ENCODE peak calls at places on chromosomes 7 and 10, in six cellular contexts. H is choroid plexus epithelial cell, Y is IMR-90, R is bronchial epithelial cell, P is AG04449, V is fibroblast of mammary gland. K is an unnamed sample.

GRCh38 chr7:103025341-103025740 is 49.3 kb downstream of the FBXL13 start:
- DNase-seq in H (no peak), Y (no peak), V (no peak), R (no peak), P (no peak), K (no peak)

GRCh38 chr7:73520673-73521635 is 1.1 kb downstream of the BAZ1B start:
- DNase-seq in Y (peak), R (peak), P (no peak), V (peak), H (peak), K (no peak)

GRCh38 chr7:28272461-28272877 is 91.9 kb upstream of the JAZF1 start:
- DNase-seq in P (peak), V (peak), Y (peak), H (peak), R (peak), K (no peak)

GRCh38 chr7:153061913-153062528 is 302.5 kb downstream of the ACTR3B start:
- DNase-seq in Y (no peak), H (no peak), V (no peak), P (no peak), R (no peak), K (no peak)

GRCh38 chr7:18221377-18222290 is 194.0 kb upstream of the PRPS1L1 start:
- DNase-seq in P (no peak), V (peak), R (no peak), Y (peak), H (peak), K (no peak)

GRCh38 chr7:132380065-132380464 is 196.2 kb downstream of the PLXNA4 start:
- DNase-seq in R (no peak), Y (no peak), P (no peak), V (peak), H (no peak), K (peak)

GRCh38 chr7:132519936-132520335 is 56.3 kb downstream of the PLXNA4 start:
- DNase-seq in R (no peak), P (no peak), Y (no peak), H (no peak), V (no peak), K (peak)

GRCh38 chr7:41508755-41509154 is 194.1 kb downstream of the INHBA start:
- DNase-seq in P (no peak), V (no peak), Y (no peak), H (peak), R (peak), K (no peak)

GRCh38 chr7:122304604-122304975 is at the start of gene FEZF1:
- DNase-seq in V (no peak), P (no peak), H (no peak), Y (no peak), R (peak), K (no peak)

GRCh38 chr7:92698237-92698841 is 108.1 kb upstream of the FAM133B start:
- DNase-seq in V (peak), P (peak), H (peak), R (peak), Y (peak), K (no peak)

GRCh38 chr7:39971924-39972323 is 21.9 kb downstream of the CDK13 start:
- DNase-seq in H (no peak), Y (no peak), R (no peak), P (no peak), V (no peak), K (no peak)
- TF ChIP-seq CTCF in H (no peak), Y (no peak), R (no peak), P (no peak), V (no peak), K (no peak)

DNA sequence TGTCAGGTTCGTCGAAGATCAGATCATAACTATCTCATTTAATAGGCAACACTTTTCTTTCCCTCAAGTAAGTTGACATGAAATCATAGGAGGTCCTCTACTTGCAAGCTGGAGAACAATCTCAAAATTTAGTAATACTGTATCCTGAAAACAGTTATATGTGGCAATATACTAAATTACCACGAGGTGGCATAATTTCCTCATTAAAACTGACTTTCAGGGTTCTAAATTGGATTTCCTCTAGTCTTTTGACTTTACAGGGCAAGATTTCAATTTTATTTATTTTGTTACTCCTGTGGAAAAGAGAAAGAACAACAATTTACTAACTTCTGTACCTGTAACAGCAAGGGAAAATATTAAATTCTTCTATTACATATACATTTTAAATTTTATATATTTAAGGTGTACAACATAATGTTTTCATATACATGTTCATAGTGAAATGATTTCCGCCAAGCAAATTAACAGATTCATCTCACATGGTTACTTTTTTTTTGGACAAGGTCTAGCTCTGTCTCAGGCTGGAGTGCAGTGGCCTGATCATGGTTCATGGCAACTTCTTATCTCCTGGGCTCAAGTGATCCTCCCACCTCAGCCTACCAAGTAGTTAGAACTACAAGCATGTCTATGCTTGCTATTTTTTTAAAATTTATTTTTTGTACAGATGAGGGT is 53.4 kb upstream of the CYP2C18 start:
- DNase-seq in P (no peak), H (peak), Y (peak), V (peak), R (peak), K (no peak)
- TF ChIP-seq CTCF in P (peak), H (peak), Y (peak), V (peak), R (peak), K (peak)

DNA sequence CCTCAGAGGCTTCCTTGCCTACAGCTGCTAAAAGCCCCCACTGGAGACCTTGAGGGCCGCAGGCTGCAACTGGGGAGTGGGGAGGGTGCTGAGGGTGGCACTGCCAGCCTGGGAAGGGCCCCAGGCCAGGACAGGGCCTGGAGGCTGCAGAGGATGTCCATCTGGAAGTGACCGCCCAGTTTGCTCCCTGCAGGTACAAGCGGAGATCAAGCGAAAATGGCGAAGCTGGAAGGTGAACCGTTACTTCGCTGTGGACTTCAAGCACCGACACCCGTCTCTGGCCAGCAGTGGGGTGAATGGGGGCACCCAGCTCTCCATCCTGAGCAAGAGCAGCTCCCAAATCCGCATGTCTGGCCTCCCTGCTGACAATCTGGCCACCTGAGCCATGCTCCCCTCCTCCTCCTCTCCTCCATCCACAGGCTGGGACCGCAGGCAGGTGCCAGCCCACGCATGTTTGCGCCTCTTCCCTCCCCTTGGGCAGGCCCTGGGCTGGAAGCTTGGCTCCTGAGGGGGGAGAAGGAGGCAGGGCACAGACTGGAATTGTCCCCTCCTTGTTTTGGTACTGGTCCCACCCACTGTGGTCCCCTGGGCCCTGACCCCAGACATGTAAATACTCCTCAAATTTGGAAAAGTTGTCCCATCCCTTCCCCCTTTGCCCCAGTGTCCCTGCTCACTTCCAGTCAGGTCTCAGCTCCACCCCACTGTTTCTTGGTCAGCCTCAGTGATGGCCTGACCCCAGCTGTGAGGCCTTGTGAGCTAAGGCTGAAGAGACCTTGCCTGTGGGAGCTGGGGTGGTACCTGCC is 54.4 kb downstream of the ADCYAP1R1 start:
- DNase-seq in R (no peak), P (no peak), Y (no peak), V (no peak), H (no peak), K (no peak)
- TF ChIP-seq CTCF in R (no peak), P (no peak), Y (no peak), V (no peak), H (no peak), K (no peak)

DNA sequence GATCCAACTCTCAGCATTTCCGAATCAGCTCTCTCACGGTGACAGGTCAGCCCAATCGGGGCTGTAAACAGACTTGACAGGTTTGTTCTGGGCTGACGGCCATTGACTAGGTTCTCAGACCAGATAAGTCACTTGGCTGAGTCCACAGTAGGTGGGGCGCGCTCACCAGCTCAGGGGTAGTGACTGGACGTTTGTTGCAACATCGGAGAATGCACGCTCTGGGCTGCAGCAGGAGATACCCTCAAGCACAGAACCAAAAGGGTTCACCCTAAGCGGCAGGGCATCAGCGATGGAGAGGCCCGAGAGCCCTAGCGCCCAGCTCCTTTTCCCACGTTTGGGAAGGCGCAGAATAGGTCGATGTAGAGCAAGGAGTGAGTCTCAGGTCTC is 1.8 kb downstream of the KLLN start:
- DNase-seq in H (peak), Y (peak), R (peak), V (peak), P (no peak), K (peak)
- TF ChIP-seq CTCF in H (peak), Y (peak), R (peak), V (peak), P (peak), K (no peak)

GRCh38 chr7:133789951-133790350 is 337.2 kb upstream of the LRGUK start:
- DNase-seq in Y (peak), P (no peak), R (peak), H (peak), V (no peak), K (no peak)
- TF ChIP-seq CTCF in Y (peak), P (no peak), R (no peak), H (no peak), V (no peak), K (no peak)

DNA sequence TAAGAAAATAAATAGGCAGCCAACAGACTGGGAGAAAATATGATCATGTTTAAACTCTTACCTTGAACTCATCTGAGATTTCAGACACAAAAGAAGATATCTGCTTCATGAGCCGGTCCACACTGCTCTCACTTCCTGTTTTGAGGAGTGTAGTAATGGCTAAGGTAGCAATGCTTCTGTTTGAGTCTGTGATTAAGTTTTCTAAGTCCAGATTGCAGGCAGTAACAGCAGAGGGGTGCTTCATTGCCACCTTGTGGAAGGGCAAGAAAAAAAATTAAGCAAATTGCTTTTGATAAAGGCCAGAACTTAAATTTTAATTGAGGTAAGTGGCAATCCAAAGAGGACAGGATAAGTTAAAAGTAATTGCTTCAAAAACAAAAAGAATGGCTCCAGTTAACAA is 69.1 kb downstream of the MEST start:
- DNase-seq in R (peak), V (peak), P (no peak), Y (peak), H (peak), K (no peak)
- TF ChIP-seq CTCF in R (peak), V (peak), P (peak), Y (peak), H (peak), K (no peak)

GRCh38 chr10:80199828-80200227 is 5.5 kb downstream of the ANXA11 start:
- DNase-seq in V (peak), P (no peak), Y (peak), R (peak), H (peak), K (peak)
- TF ChIP-seq CTCF in V (peak), P (no peak), Y (peak), R (peak), H (peak), K (no peak)

GRCh38 chr10:75235375-75236177 is at the start of gene COMTD1:
- DNase-seq in Y (peak), R (peak), P (no peak), V (peak), H (peak), K (peak)
- TF ChIP-seq CTCF in Y (peak), R (peak), P (peak), V (peak), H (peak), K (peak)

DNA sequence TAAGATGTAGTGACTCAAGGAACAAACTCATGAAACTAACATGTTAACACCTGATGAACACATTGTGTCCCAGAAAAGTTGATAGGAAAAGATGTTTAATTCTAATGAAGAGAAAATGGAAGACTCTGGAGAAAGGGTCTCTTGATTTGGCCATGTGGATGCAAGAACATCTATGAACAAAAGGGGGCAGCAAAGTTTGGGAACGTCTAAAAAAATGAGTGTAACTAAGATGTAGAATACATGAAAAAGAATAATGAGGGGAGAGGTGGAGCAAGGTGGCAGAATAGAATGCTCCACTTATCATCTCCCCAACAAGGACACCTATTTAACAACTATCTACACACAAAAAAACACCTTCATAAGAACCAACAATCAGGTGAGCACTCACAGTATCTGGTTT is 805.1 kb downstream of the TNS3 start:
- DNase-seq in P (no peak), R (peak), V (peak), H (peak), Y (peak), K (no peak)
- TF ChIP-seq CTCF in P (peak), R (peak), V (peak), H (peak), Y (peak), K (no peak)

GRCh38 chr7:34675749-34676374 is 17.8 kb downstream of the NPSR1 start:
- DNase-seq in Y (no peak), P (no peak), H (peak), R (peak), V (peak), K (no peak)
- TF ChIP-seq CTCF in Y (peak), P (peak), H (peak), R (peak), V (peak), K (no peak)

K was measured in lung.